ENCODE peak calls at places on chromosomes 11 and 22, in nine cellular contexts. V, R, I, K, T, H, A, L and C are unnamed samples.

GRCh38 chr22:23534851-23535717 is 45.0 kb downstream of the IGLL1 start:
- DNase-seq in K (no peak), V (no peak), R (no peak), T (no peak), I (no peak), A (no peak), H (no peak), L (no peak), C (no peak)

GRCh38 chr22:49202226-49202625 is 625.4 kb downstream of the BRD1 start:
- DNase-seq in L (no peak), R (no peak), I (no peak), A (no peak), T (no peak), V (no peak), K (peak; percentile 5), H (no peak), C (no peak)

GRCh38 chr22:23265389-23265700 is 85.0 kb downstream of the BCR start:
- DNase-seq in T (no peak), I (no peak), K (no peak), R (no peak), A (no peak), H (no peak), V (no peak), L (no peak), C (no peak)

GRCh38 chr22:28976588-28976987 is 85.0 kb downstream of the C22orf31 start:
- DNase-seq in I (no peak), L (peak; percentile 73), A (no peak), R (peak; percentile 73), K (no peak), H (no peak), V (no peak), T (peak; percentile 84), C (no peak)

GRCh38 chr11:5547982-5548381 is 358 bp downstream of the OR52H1 start:
- DNase-seq in R (no peak), V (no peak), I (no peak), K (no peak), T (no peak), L (no peak), H (no peak), A (no peak), C (no peak)

GRCh38 chr11:10087621-10088225 is 206.3 kb downstream of the SBF2 start:
- DNase-seq in H (no peak), V (no peak), L (no peak), I (no peak), R (no peak), T (no peak), K (no peak), A (no peak), C (peak; percentile 42)

GRCh38 chr11:12724301-12725046 is 50.3 kb downstream of the TEAD1 start:
- DNase-seq in T (peak; percentile 94), R (peak; percentile 96), A (peak; percentile 89), V (peak; percentile 90), I (no peak), H (peak; percentile 82), K (no peak), L (no peak), C (peak; percentile 99)

GRCh38 chr11:131300304-131300703 is 70.1 kb upstream of the NTM start:
- DNase-seq in T (peak; percentile 3), A (no peak), I (no peak), H (no peak), R (no peak), L (no peak), V (no peak), K (no peak), C (no peak)

GRCh38 chr11:44747339-44747738 is 20.6 kb downstream of the TSPAN18 start:
- DNase-seq in V (no peak), L (no peak), T (no peak), R (peak; percentile 7), K (no peak), H (no peak), A (no peak), I (no peak), C (no peak)

GRCh38 chr11:95704865-95705264 is 84.7 kb downstream of the FAM76B start:
- DNase-seq in V (no peak), R (no peak), K (no peak), I (no peak), A (no peak), H (peak; percentile 23), L (no peak), T (no peak), C (peak; percentile 85)

GRCh38 chr11:119673389-119674336 is 55.3 kb downstream of the NECTIN1 start:
- DNase-seq in R (no peak), I (no peak), L (no peak), H (peak; percentile 18), V (no peak), T (no peak), A (no peak), K (no peak), C (no peak)